ENCODE peak calls at places on chromosomes 13 and 19, in four cellular contexts. B is body of pancreas, C is anterior cingulate cortex, G is NCI-H2029 treated with DMSO at 0.1 percent for 48 hours. Y is an unnamed sample.

GRCh38 chr13:29752175-29752574 is 98.2 kb downstream of the UBL3 start:
- DNase-seq in G (no peak), B (no peak), C (no peak), Y (no peak)

GRCh38 chr13:43116242-43116641 is 92.9 kb downstream of the DNAJC15 start:
- DNase-seq in C (no peak), B (no peak), G (no peak), Y (no peak)

GRCh38 chr13:108962652-108963051 is 333.2 kb downstream of the MYO16 start:
- DNase-seq in G (no peak), C (no peak), B (no peak), Y (no peak)

GRCh38 chr13:100833427-100833826 is 158.8 kb upstream of the TMTC4 start:
- DNase-seq in G (no peak), B (no peak), C (no peak), Y (no peak)

GRCh38 chr19:50949792-50950320 is 3.0 kb downstream of the KLK5 start:
- DNase-seq in B (no peak), G (no peak), C (no peak), Y (no peak)

GRCh38 chr13:25292301-25292700 is 5.0 kb upstream of the MTMR6 start:
- DNase-seq in B (peak), C (no peak), G (no peak), Y (peak)

GRCh38 chr19:53394522-53394973 is 401 bp upstream of the ZNF765 start:
- DNase-seq in G (no peak), B (peak), C (peak), Y (no peak)

GRCh38 chr19:9877775-9878510 is 42.8 kb downstream of the PIN1 start:
- DNase-seq in B (no peak), G (no peak), C (no peak), Y (no peak)

GRCh38 chr19:14248578-14249011 is 42.6 kb upstream of the ADGRL1 start:
- DNase-seq in B (peak), G (peak), C (peak), Y (peak)

GRCh38 chr19:14161305-14161704 is 24.9 kb upstream of the ASF1B start:
- DNase-seq in C (no peak), B (no peak), G (no peak), Y (no peak)